ENCODE peak calls at places on chromosomes 12 and 14, in four cellular contexts. M is NCI-H1092, S is D341Med, T is brain microvascular endothelial cell. P is an unnamed sample.

GRCh38 chr12:58067610-58068387 is 126.4 kb downstream of the ATP23 start:
- DNase-seq in M (no peak), S (no peak), T (peak), P (no peak)

GRCh38 chr12:101116911-101117310 is 93.1 kb downstream of the SLC5A8 start:
- DNase-seq in M (no peak), S (no peak), T (no peak), P (no peak)

GRCh38 chr12:91316161-91316759 is 133.6 kb upstream of the DCN start:
- DNase-seq in M (no peak), S (no peak), T (no peak), P (no peak)

GRCh38 chr14:100375963-100376735 is 53.0 kb downstream of the SLC25A47 start:
- DNase-seq in M (peak), S (peak), T (peak), P (peak)

GRCh38 chr14:61478971-61479473 is 157.6 kb downstream of the PRKCH start:
- DNase-seq in M (no peak), S (no peak), T (no peak), P (no peak)

GRCh38 chr12:95918194-95918993 is 24.0 kb downstream of the CCDC38 start:
- DNase-seq in M (peak), S (peak), T (peak), P (peak)

GRCh38 chr14:88005050-88005481 is at the start of gene GPR65:
- DNase-seq in M (no peak), S (no peak), T (no peak), P (no peak)

GRCh38 chr12:65586796-65587195 is 237.5 kb upstream of the HMGA2 start:
- DNase-seq in M (no peak), S (no peak), T (no peak), P (peak)

GRCh38 chr14:94588311-94588710 is 7.1 kb downstream of the SERPINA5 start:
- DNase-seq in M (no peak), S (no peak), T (no peak), P (no peak)

GRCh38 chr14:53054457-53054856 is 98.7 kb downstream of the DDHD1 start:
- DNase-seq in M (no peak), S (no peak), T (peak), P (no peak)

GRCh38 chr14:55416866-55417265 is 5.2 kb upstream of the ATG14 start:
- DNase-seq in M (no peak), S (no peak), T (no peak), P (peak)

GRCh38 chr14:66069830-66070541 is 416.2 kb upstream of the CCDC196 start:
- DNase-seq in M (no peak), S (no peak), T (no peak), P (no peak)

GRCh38 chr14:21084988-21085853 is 13.2 kb downstream of the ZNF219 start:
- DNase-seq in M (no peak), S (no peak), T (peak), P (no peak)

GRCh38 chr12:96710127-96710745 is 196.8 kb upstream of the NEDD1 start:
- DNase-seq in M (peak), S (peak), T (no peak), P (no peak)

GRCh38 chr12:47194501-47194900 is 114.7 kb upstream of the AMIGO2 start:
- DNase-seq in M (no peak), S (no peak), T (no peak), P (no peak)

GRCh38 chr12:6819069-6820030 is 2.3 kb upstream of the GPR162 start:
- DNase-seq in M (no peak), S (no peak), T (no peak), P (no peak)

GRCh38 chr14:39988939-39989338 is 556.7 kb upstream of the FBXO33 start:
- DNase-seq in M (peak), S (peak), T (no peak), P (peak)

GRCh38 chr14:55701638-55702037 is 121.6 kb downstream of the KTN1 start:
- DNase-seq in M (no peak), S (no peak), T (no peak), P (no peak)

GRCh38 chr12:49057888-49058287 is 2.7 kb downstream of the KMT2D start:
- DNase-seq in M (no peak), S (no peak), T (no peak), P (no peak)

GRCh38 chr12:39920647-39921046 is 185.2 kb downstream of the SLC2A13 start:
- DNase-seq in M (no peak), S (no peak), T (no peak), P (no peak)

GRCh38 chr12:52395761-52396434 is 10.2 kb downstream of the KRT82 start:
- DNase-seq in M (no peak), S (no peak), T (no peak), P (peak)

GRCh38 chr14:105331575-105332351 is 17.2 kb downstream of the PACS2 start:
- DNase-seq in M (no peak), S (no peak), T (no peak), P (no peak)

GRCh38 chr12:113086249-113087164 is 30.0 kb downstream of the DTX1 start:
- DNase-seq in M (no peak), S (no peak), T (no peak), P (no peak)

GRCh38 chr14:103372552-103373304 is 12.5 kb upstream of the MARK3 start:
- DNase-seq in M (no peak), S (no peak), T (peak), P (no peak)

GRCh38 chr12:23722655-23723054 is 226.8 kb downstream of the SOX5 start:
- DNase-seq in M (no peak), S (no peak), T (no peak), P (no peak)